ENCODE peak calls at places on chromosome 1, in five cellular contexts. I is BJ, F is cardiac muscle cell, D is endodermal cell, Q is pancreas. N is an unnamed sample. For H3K27me3, the result is how much of the 10 kb centered on the place peaks cover.

GRCh38 chr1:214551436-214552173 is at the start of gene PTPN14:
- DNase-seq in D (peak), F (peak), Q (peak), I (peak), N (peak)

GRCh38 chr1:207922554-207922953 is 11.6 kb upstream of the CD34 start:
- DNase-seq in Q (no peak), F (peak), I (no peak), D (no peak), N (peak)

GRCh38 chr1:246583448-246584185 is 17.4 kb downstream of the CNST start:
- DNase-seq in I (no peak), Q (peak), F (no peak), D (no peak), N (no peak)

GRCh38 chr1:110239491-110240430 is 29.6 kb downstream of the KCNC4 start:
- DNase-seq in D (no peak), Q (no peak), I (no peak), F (no peak), N (no peak)

GRCh38 chr1:151098126-151098525 is 27.6 kb downstream of the GABPB2 start:
- DNase-seq in D (no peak), F (no peak), Q (no peak), I (no peak), N (no peak)

GRCh38 chr1:226066415-226067077 is 4.0 kb downstream of the H3-3A start:
- DNase-seq in D (peak), I (no peak), Q (no peak), F (no peak), N (no peak)

GRCh38 chr1:173870252-173871075 is 2.3 kb downstream of the ZBTB37 start:
- DNase-seq in I (no peak), Q (peak), D (no peak), F (no peak), N (no peak)

GRCh38 chr1:82487778-82488177 is 687.0 kb downstream of the ADGRL2 start:
- DNase-seq in F (no peak), D (no peak), I (no peak), Q (no peak), N (no peak)

GRCh38 chr1:184970691-184971161 is 3.6 kb downstream of the NIBAN1 start:
- DNase-seq in Q (no peak), I (no peak), D (no peak), F (no peak), N (no peak)

GRCh38 chr1:240766831-240767230 is 154.9 kb upstream of the GREM2 start:
- DNase-seq in D (no peak), I (no peak), Q (no peak), F (no peak), N (no peak)

GRCh38 chr1:74964508-74964907 is 169.7 kb upstream of the LHX8 start:
- DNase-seq in Q (no peak), I (no peak), F (peak), D (no peak), N (peak)

GRCh38 chr1:25799758-25800537 is at the start of gene SELENON:
- DNase-seq in Q (peak), D (peak), I (no peak), F (peak), N (peak)

GRCh38 chr1:4161271-4162006 is 261.4 kb upstream of the C1orf174 start:
- DNase-seq in D (no peak), F (no peak), I (no peak), Q (no peak), N (no peak)

GRCh38 chr1:165296205-165296604 is 60.3 kb downstream of the LMX1A start:
- DNase-seq in I (no peak), D (no peak), F (no peak), Q (no peak), N (no peak)

GRCh38 chr1:43671626-43672330 is 21.8 kb downstream of the KDM4A start:
- DNase-seq in F (no peak), Q (no peak), D (no peak), I (no peak), N (no peak)

GRCh38 chr1:180633092-180634045 is 1.5 kb downstream of the XPR1 start:
- DNase-seq in Q (no peak), D (no peak), F (peak), I (no peak), N (no peak)

GRCh38 chr1:36520771-36521420 is 38.2 kb upstream of the CSF3R start:
- DNase-seq in F (no peak), I (no peak), D (peak), Q (no peak), N (no peak)

GRCh38 chr1:157992031-157992568 is 1.3 kb upstream of the KIRREL1 start:
- DNase-seq in Q (peak), D (peak), I (no peak), F (peak), N (peak)

GRCh38 chr1:109923946-109924275 is 13.3 kb downstream of the CSF1 start:
- DNase-seq in D (no peak), Q (no peak), F (no peak), I (no peak), N (no peak)

GRCh38 chr1:36208978-36209708 is 15.1 kb upstream of the THRAP3 start:
- DNase-seq in Q (no peak), D (no peak), F (no peak), I (no peak), N (no peak)

GRCh38 chr1:54474500-54475235 is 68.5 kb upstream of the SSBP3 start:
- DNase-seq in D (peak), F (peak), I (no peak), Q (no peak), N (peak)

GRCh38 chr1:1020000-1020404 is at the start of gene AGRN:
- DNase-seq in Q (no peak), D (peak), I (no peak), F (peak), N (no peak)

GRCh38 chr1:244022859-244023258 is 28.2 kb upstream of the ZBTB18 start:
- DNase-seq in F (no peak), D (no peak), I (no peak), Q (no peak), N (no peak)

GRCh38 chr1:244030481-244031040 is 20.5 kb upstream of the ZBTB18 start:
- DNase-seq in I (no peak), F (no peak), Q (no peak), D (no peak), N (peak)

GRCh38 chr1:244029137-244029536 is 21.9 kb upstream of the ZBTB18 start:
- DNase-seq in D (no peak), F (no peak), I (no peak), Q (no peak), N (no peak)

GRCh38 chr1:244027491-244027890 is 23.6 kb upstream of the ZBTB18 start:
- DNase-seq in Q (no peak), D (no peak), F (no peak), I (no peak), N (peak)

GRCh38 chr1:244028701-244029100 is 22.4 kb upstream of the ZBTB18 start:
- DNase-seq in D (no peak), F (no peak), Q (no peak), I (no peak), N (no peak)
- H3K27me3 ChIP-seq in D (under half), F (under half), Q (under half), I (under half), N (under half)

GRCh38 chr1:20711285-20712209 is 6.3 kb downstream of the KIF17 start:
- DNase-seq in D (no peak), Q (no peak), F (no peak), I (no peak), N (peak)
- H3K27me3 ChIP-seq in D (under half), Q (under half), F (under half), I (under half), N (under half)

DNA sequence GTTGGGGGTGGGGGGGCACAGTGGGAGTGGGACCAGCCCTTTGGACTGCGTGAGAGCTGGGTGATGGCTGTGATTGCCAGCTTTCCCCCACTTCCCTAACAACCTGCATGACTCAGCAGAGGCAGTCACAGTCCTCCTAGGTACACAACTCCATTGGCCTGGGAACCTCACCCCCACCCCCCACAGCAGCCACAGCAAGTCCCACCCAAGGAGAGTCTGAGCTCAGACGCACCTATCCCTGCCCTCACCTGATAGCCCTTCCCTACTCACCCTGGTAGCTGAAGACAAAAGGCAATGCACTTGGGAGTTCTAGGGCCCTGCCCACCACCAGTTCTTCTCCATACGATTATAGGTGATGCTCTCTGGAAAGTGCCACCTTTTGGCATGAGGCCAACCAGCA is 188.9 kb downstream of the ZNF648 start:
- DNase-seq in F (no peak), I (no peak), Q (no peak), D (no peak), N (no peak)
- H3K27me3 ChIP-seq in F (under half), I (under half), Q (under half), D (under half), N (under half)

GRCh38 chr1:52928083-52928404 is 968 bp downstream of the SCP2 start:
- DNase-seq in Q (no peak), I (no peak), F (no peak), D (no peak), N (no peak)
- H3K27me3 ChIP-seq in Q (under half), I (under half), F (half or more), D (under half), N (under half)

DNA sequence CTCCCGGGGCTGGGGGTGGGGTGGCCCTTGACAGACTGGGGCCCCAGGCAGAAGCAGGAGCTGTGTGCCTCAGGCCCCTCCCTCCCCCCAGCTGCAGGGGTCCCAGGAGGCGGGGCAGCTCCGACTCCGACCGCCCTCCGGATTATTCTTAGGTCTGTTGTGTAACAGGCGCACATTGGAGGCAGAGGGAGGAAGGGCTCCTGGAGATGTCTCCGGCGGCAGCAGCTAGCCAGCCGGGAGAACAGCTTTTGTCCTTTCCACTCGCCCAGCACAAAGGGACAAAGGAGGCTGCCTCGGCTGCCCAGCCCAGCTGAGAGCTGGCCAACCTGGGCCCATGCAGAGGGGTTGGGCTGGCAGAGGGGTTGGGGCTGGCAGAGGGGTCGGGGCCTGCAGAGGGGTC is 29.7 kb upstream of the PLCH2 start:
- DNase-seq in Q (no peak), F (no peak), I (no peak), D (no peak), N (peak)
- H3K27me3 ChIP-seq in Q (under half), F (under half), I (under half), D (under half), N (under half)

GRCh38 chr1:90725341-90725960 is 8.3 kb upstream of the BARHL2 start:
- DNase-seq in Q (no peak), I (no peak), D (peak), F (no peak), N (peak)
- H3K27me3 ChIP-seq in Q (half or more), I (half or more), D (half or more), F (half or more), N (under half)

DNA sequence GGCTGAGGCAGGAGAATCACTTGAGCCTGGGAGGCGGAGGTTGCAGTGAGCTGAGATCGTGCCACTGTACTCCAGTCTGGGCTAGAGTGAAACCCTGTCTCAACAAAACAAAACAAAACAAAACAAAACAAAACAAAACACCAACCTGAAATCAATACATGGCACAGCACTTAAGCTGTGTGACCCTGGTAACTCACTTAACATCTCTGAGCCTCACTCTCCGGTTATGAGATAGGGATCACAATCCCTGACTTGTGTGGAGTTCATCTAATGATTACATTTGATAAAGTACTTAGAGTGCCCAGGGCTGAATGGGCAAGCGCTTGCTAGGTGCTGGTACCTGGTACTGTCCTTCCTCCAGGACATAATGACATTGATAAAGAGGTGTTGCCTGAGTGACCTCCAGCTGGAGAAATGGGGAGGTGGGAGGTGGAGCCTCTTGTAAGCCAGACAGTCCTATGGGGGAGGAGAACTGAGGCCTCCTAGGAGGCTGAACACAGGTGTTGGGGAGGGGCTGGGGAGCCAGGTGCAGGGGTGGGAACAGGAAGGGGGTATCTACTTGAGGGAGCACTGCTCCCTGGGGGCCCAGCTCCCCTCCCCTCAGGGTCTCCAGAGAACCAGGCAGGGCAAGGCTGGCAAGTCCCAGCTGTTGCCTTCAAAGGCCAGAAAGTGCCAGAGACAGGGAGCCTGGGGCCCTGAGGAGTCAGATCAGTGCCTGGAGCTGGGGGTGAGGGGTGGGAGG is 17.9 kb downstream of the FOXO6 start:
- DNase-seq in I (no peak), F (no peak), D (no peak), Q (no peak), N (no peak)
- H3K27me3 ChIP-seq in I (under half), F (under half), D (under half), Q (under half), N (under half)

GRCh38 chr1:248857201-248857600 is 1.7 kb downstream of the ZNF692 start:
- DNase-seq in F (no peak), D (peak), I (no peak), Q (no peak), N (no peak)
- H3K27me3 ChIP-seq in F (under half), D (under half), I (under half), Q (under half), N (under half)

N was measured in WERI-Rb-1.